ENCODE peak calls at places on chromosomes 2 and 18, in six cellular contexts. W, T, Y, B, A and M are unnamed samples.

GRCh38 chr18:50973367-50974126 is 5.7 kb downstream of the ELAC1 start:
- DNase-seq in T (no peak), W (peak; percentile 90), Y (no peak), A (no peak), B (no peak), M (no peak)

GRCh38 chr2:97993926-97994325 is 1.8 kb downstream of the TMEM131 start:
- DNase-seq in Y (no peak), W (no peak), T (no peak), B (peak; percentile 21), A (no peak), M (no peak)

GRCh38 chr2:235911633-235912032 is 256.6 kb downstream of the GBX2 start:
- DNase-seq in Y (no peak), B (no peak), A (no peak), W (no peak), T (no peak), M (no peak)

GRCh38 chr2:233400341-233400740 is 46.0 kb downstream of the DGKD start:
- DNase-seq in T (no peak), Y (no peak), B (no peak), A (no peak), W (no peak), M (no peak)

GRCh38 chr2:183283176-183283575 is 158.9 kb downstream of the NUP35 start:
- DNase-seq in T (no peak), Y (no peak), A (no peak), B (no peak), W (no peak), M (no peak)

GRCh38 chr2:6917071-6917760 is at the start of gene RNF144A:
- DNase-seq in W (no peak), Y (no peak), B (peak; percentile 75), T (no peak), A (peak; percentile 81), M (peak; percentile 87)

GRCh38 chr18:63339920-63340484 is 20.4 kb upstream of the BCL2 start:
- DNase-seq in A (no peak), W (peak; percentile 22), T (no peak), Y (no peak), B (peak; percentile 53), M (no peak)

GRCh38 chr2:148582679-148583511 is 61.7 kb upstream of the EPC2 start:
- DNase-seq in Y (no peak), B (no peak), T (no peak), W (no peak), A (no peak), M (no peak)

GRCh38 chr2:20052872-20053281 is 1.4 kb upstream of the LAPTM4A start:
- DNase-seq in T (no peak), W (no peak), A (no peak), Y (no peak), B (peak; percentile 90), M (no peak)

GRCh38 chr2:38191516-38191915 is 115.6 kb upstream of the CYP1B1 start:
- DNase-seq in T (no peak), Y (no peak), B (no peak), A (no peak), W (no peak), M (no peak)

GRCh38 chr2:179619947-179620467 is 241.4 kb downstream of the ZNF385B start:
- DNase-seq in B (no peak), W (no peak), A (no peak), Y (no peak), T (no peak), M (no peak)

GRCh38 chr2:237547841-237548416 is 18.4 kb upstream of the PRLH start:
- DNase-seq in T (no peak), Y (no peak), W (peak; percentile 30), B (no peak), A (no peak), M (no peak)

GRCh38 chr2:201881731-201882130 is 75.4 kb downstream of the CDK15 start:
- DNase-seq in Y (no peak), T (no peak), W (no peak), A (no peak), B (no peak), M (no peak)

GRCh38 chr18:29373000-29373399 is 1196.1 kb upstream of the CDH2 start:
- DNase-seq in A (no peak), Y (no peak), W (no peak), T (no peak), B (no peak), M (no peak)

GRCh38 chr2:191500566-191501389 is 177.2 kb upstream of the NABP1 start:
- DNase-seq in W (no peak), A (no peak), T (no peak), Y (no peak), B (no peak), M (no peak)

GRCh38 chr2:71299507-71299906 is 32.1 kb upstream of the ZNF638 start:
- DNase-seq in A (peak; percentile 16), B (peak; percentile 45), Y (no peak), W (peak; percentile 40), T (no peak), M (no peak)

GRCh38 chr2:210955591-210955990 is 399.2 kb downstream of the CPS1 start:
- DNase-seq in W (peak; percentile 63), B (no peak), A (no peak), Y (no peak), T (no peak), M (no peak)

GRCh38 chr18:42051411-42051810 is 96.4 kb downstream of the PIK3C3 start:
- DNase-seq in B (no peak), Y (no peak), W (no peak), T (no peak), A (no peak), M (no peak)

GRCh38 chr2:83900859-83901258 is 558.2 kb downstream of the SUCLG1 start:
- DNase-seq in W (no peak), A (no peak), T (no peak), Y (no peak), B (no peak), M (no peak)

GRCh38 chr18:7566244-7566586 is 901 bp upstream of the PTPRM start:
- DNase-seq in Y (no peak), A (no peak), B (no peak), W (no peak), T (no peak), M (no peak)

GRCh38 chr2:189517847-189518535 is 62.6 kb downstream of the SLC40A1 start:
- DNase-seq in Y (no peak), T (no peak), W (no peak), A (no peak), B (peak; percentile 33), M (no peak)

GRCh38 chr2:72932045-72932444 is 14.7 kb downstream of the EMX1 start:
- DNase-seq in Y (no peak), T (no peak), W (no peak), A (no peak), B (no peak), M (no peak)

GRCh38 chr2:199818001-199818400 is 33.0 kb downstream of the FTCDNL1 start:
- DNase-seq in Y (no peak), B (no peak), T (no peak), A (no peak), W (no peak), M (no peak)

GRCh38 chr18:7367336-7367735 is 136.4 kb downstream of the LRRC30 start:
- DNase-seq in Y (no peak), T (no peak), W (no peak), B (no peak), A (no peak), M (no peak)

GRCh38 chr18:24546304-24546703 is 85.9 kb downstream of the HRH4 start:
- DNase-seq in W (no peak), A (no peak), T (no peak), Y (no peak), B (no peak), M (no peak)

DNA sequence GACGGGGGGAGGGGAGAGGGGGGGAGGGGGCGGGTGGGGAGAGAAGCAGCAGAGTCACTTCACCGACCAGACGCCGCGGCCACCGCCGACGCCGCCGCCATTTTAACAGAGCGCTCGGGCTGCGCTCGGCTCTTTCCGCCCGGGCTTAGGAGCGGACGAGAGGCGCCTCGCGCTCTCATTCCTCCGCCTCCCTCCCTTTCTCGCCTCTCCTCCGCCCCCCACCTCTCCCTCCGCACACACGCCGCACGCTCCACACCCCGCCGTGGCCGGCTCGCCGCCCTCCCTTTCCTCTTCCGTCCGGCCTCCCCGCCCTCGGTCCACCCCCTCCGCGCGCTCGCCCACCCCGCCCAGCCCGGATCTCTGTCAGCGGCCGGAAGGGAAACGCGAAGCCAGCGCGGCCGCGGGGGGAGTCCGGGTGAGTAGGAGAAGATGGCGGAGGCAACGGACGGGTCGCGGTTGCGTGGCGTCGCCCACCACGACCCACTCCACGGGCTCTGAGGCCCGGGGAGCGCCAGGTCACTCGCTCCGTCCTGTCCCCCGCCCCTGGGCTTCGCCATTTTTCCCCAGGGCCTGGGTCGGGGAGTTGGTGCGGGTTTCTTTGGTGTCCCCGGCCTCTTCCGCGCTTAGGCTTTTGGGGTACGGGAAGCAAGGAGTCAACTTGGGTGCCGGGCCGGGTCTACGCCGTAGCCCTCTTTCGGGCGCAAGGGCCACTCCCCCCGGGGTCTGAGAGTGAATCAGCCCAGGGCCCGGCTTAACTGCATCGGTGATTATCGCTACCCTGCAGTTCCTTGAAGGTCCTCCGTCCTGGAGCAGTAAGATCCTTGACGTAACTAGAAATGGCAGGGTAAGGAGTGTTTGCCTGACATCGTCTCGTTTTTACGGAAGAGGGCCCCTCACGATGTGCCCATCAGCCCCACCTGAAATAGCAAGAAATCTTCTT is at the start of gene USP34:
- DNase-seq in Y (peak; percentile 77), B (peak; percentile 95), W (peak; percentile 92), A (peak; percentile 78), T (peak; percentile 87), M (peak; percentile 74)
- TF ChIP-seq POLR2A in Y (peak; percentile 89), B (peak; percentile 93), W (peak; percentile 97), A (peak; percentile 96), T (peak; percentile 96), M (peak; percentile 96)

DNA sequence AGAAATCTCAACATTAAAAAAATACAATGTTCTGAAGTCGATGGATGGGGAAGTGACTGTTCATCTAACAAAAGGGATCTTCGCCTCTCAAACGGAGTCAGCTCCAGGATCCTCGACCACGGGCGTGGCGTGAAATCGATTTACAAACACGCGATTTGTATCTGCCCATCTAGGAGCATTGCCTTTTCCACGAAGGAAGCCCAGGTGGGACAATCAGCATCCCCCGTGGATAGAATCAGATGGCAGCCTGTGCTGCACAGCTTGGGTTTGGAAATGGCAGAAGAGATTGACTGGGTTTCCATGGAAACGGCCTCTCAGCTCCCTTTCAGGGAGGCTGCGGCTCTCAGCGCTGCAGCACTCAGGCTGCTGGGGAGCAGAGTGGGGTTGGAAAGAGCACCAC is 110.8 kb upstream of the PXDN start:
- DNase-seq in W (no peak), T (no peak), Y (no peak), B (no peak), A (no peak), M (no peak)
- TF ChIP-seq TAF1 in W (no peak), T (no peak), Y (no peak), B (no peak), A (no peak), M (no peak)

DNA sequence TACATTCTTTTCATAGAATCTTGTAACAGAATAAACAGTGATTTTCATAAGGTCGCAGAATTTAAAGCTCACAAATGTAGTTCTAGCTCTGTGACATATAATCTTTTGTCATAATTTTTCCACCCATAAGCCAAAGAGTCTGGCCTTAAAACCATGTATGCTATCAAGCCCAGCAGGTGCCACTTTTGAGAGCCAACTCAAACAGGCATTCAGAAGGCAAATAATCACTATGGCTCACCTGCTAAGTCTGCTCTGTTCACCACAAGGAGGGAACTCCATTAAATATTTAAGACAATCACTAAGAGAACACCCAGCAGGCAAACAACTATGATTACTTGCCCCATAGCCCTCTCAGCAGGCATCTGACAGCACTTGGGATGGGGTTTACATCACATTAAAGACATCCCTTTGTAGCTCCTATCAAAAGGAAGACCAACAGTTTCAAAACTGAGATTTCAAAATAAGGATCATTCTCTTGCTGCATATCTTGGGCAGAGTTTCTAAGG is 241.6 kb downstream of the PDE11A start:
- DNase-seq in B (no peak), T (no peak), A (no peak), Y (no peak), W (no peak), M (no peak)
- TF ChIP-seq POLR2AphosphoS5 in B (no peak), T (no peak), A (no peak), Y (no peak), W (no peak), M (no peak)

GRCh38 chr2:187461294-187462261 is 13.5 kb upstream of the CALCRL start:
- DNase-seq in W (peak; percentile 91), T (no peak), A (no peak), Y (peak; percentile 9), B (no peak), M (no peak)
- TF ChIP-seq POLR2A in W (peak; percentile 68), T (no peak), A (no peak), Y (no peak), B (no peak), M (no peak)